ENCODE peak calls at places on chromosomes 16 and 17, in seven cellular contexts. Q is dorsolateral prefrontal cortex; W is small intestine; O is fibroblast of lung; X is naive thymus-derived CD4-positive, alpha-beta T cell; M is PC-9; B is GM06990. C is an unnamed sample.

GRCh38 chr16:88130016-88130415 is 178.8 kb downstream of the BANP start:
- DNase-seq in Q (no peak), W (no peak), O (no peak), X (no peak), M (no peak), B (no peak), C (no peak)

GRCh38 chr17:14737984-14738651 is 437.2 kb downstream of the HS3ST3B1 start:
- DNase-seq in Q (no peak), W (no peak), O (peak; percentile 82), X (no peak), M (peak; percentile 87), B (no peak), C (no peak)

GRCh38 chr17:57424777-57425188 is 168.5 kb downstream of the MSI2 start:
- DNase-seq in Q (no peak), W (peak; percentile 78), O (peak; percentile 35), X (no peak), M (no peak), B (no peak), C (no peak)

GRCh38 chr17:51128089-51128488 is 7.4 kb upstream of the SPAG9 start:
- DNase-seq in Q (no peak), W (no peak), O (no peak), X (no peak), M (no peak), B (no peak), C (no peak)

GRCh38 chr16:77679901-77680300 is 42.4 kb upstream of the NUDT7 start:
- DNase-seq in Q (no peak), W (no peak), O (no peak), X (no peak), M (no peak), B (peak; percentile 15), C (no peak)

GRCh38 chr17:70905796-70906195 is 736.5 kb downstream of the KCNJ2 start:
- DNase-seq in Q (no peak), W (no peak), O (peak; percentile 100), X (no peak), M (no peak), B (no peak), C (no peak)

GRCh38 chr17:680554-680953 is 34.1 kb downstream of the VPS53 start:
- DNase-seq in Q (no peak), W (no peak), O (no peak), X (no peak), M (no peak), B (no peak), C (no peak)

GRCh38 chr17:77011173-77012011 is 129.4 kb upstream of the SEC14L1 start:
- DNase-seq in Q (no peak), W (peak; percentile 40), O (peak; percentile 16), X (peak; percentile 27), M (no peak), B (no peak), C (no peak)

GRCh38 chr17:75205793-75206163 is 299 bp downstream of the NUP85 start:
- DNase-seq in Q (no peak), W (no peak), O (no peak), X (no peak), M (no peak), B (no peak), C (no peak)

GRCh38 chr16:83651871-83652270 is 155.9 kb upstream of the HSBP1 start:
- DNase-seq in Q (no peak), W (no peak), O (no peak), X (no peak), M (no peak), B (no peak), C (no peak)

GRCh38 chr16:83653785-83654184 is 154.0 kb upstream of the HSBP1 start:
- DNase-seq in Q (no peak), W (no peak), O (peak; percentile 53), X (no peak), M (no peak), B (no peak), C (no peak)

GRCh38 chr16:83652898-83653297 is 154.9 kb upstream of the HSBP1 start:
- DNase-seq in Q (no peak), W (no peak), O (no peak), X (no peak), M (no peak), B (no peak), C (no peak)

DNA sequence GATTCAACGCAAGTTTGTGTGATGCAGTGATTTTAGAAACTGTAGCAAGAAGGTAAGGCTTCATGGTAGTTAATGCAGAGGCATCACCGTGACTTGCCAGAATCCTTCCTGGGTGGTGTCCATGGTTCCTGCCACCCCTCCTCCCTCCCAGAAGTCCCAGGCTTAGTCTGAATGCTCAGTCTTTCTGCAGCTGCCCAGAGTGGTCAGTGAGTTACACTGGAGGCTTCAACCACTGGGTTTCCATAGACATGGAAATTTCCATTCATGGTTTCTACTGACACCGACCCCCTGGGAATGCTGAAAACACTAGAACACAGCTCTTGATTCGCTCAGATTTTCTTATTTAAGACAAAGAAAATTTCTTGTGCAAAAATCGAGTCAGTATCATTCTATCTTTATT is 159.4 kb upstream of the HSBP1 start:
- DNase-seq in Q (no peak), W (no peak), O (no peak), X (no peak), M (no peak), B (no peak), C (no peak)
- H3K27me3 ChIP-seq in Q (no peaks in the 10 kb centered on the region), W (no peaks in the 10 kb centered on the region), O (no peaks in the 10 kb centered on the region), X (no peaks in the 10 kb centered on the region), M (peaks cover 19% of the 10 kb centered on the region), B (no peaks in the 10 kb centered on the region), C (no peaks in the 10 kb centered on the region)

GRCh38 chr16:31008154-31008950 is 2.1 kb downstream of the STX1B start:
- DNase-seq in Q (no peak), W (no peak), O (peak; percentile 94), X (no peak), M (no peak), B (no peak), C (no peak)

GRCh38 chr16:31009894-31010293 is 544 bp downstream of the STX1B start:
- DNase-seq in Q (no peak), W (no peak), O (no peak), X (no peak), M (no peak), B (no peak), C (no peak)

GRCh38 chr16:31007684-31008083 is 2.8 kb downstream of the STX1B start:
- DNase-seq in Q (no peak), W (no peak), O (no peak), X (no peak), M (no peak), B (no peak), C (no peak)

GRCh38 chr16:31010539-31010938 is at the start of gene STX1B:
- DNase-seq in Q (peak; percentile 96), W (no peak), O (peak; percentile 47), X (peak; percentile 49), M (no peak), B (no peak), C (peak; percentile 24)

DNA sequence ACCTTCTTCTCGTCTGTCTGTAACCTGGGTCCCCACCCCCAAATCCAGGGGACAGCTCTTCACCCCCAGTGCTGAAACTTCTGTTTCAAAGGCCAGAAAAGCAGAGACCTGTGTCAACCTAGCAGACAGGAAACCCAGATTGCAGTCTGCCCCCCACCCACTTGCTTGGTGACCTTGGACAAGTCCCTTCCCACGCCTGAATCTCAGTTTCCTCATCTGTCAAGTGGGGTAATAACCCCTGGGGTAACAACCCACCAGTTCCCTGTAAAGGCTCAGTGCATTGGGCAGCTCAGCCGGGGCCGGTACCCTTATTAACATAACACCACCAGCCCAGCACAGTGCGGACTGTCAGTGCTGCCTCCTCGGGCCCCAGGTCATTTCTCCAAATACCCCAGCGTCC is 1.3 kb downstream of the STX1B start:
- DNase-seq in Q (no peak), W (no peak), O (no peak), X (no peak), M (no peak), B (no peak), C (no peak)
- H3K27me3 ChIP-seq in Q (no peaks in the 10 kb centered on the region), W (peaks cover 9% of the 10 kb centered on the region), O (peaks cover 7% of the 10 kb centered on the region), X (no peaks in the 10 kb centered on the region), M (peaks cover 20% of the 10 kb centered on the region), B (peaks cover 5% of the 10 kb centered on the region), C (peaks cover 10% of the 10 kb centered on the region)

GRCh38 chr17:72504783-72505182 is 384.0 kb downstream of the SOX9 start:
- DNase-seq in Q (no peak), W (no peak), O (no peak), X (no peak), M (no peak), B (no peak), C (no peak)

GRCh38 chr17:72502111-72502939 is 381.5 kb downstream of the SOX9 start:
- DNase-seq in Q (peak; percentile 17), W (peak; percentile 38), O (peak; percentile 84), X (no peak), M (no peak), B (no peak), C (no peak)

GRCh38 chr17:72501404-72502110 is 380.7 kb downstream of the SOX9 start:
- DNase-seq in Q (peak; percentile 48), W (no peak), O (peak; percentile 20), X (no peak), M (no peak), B (no peak), C (no peak)

GRCh38 chr17:72502940-72503341 is 382.1 kb downstream of the SOX9 start:
- DNase-seq in Q (no peak), W (no peak), O (no peak), X (no peak), M (no peak), B (no peak), C (no peak)

DNA sequence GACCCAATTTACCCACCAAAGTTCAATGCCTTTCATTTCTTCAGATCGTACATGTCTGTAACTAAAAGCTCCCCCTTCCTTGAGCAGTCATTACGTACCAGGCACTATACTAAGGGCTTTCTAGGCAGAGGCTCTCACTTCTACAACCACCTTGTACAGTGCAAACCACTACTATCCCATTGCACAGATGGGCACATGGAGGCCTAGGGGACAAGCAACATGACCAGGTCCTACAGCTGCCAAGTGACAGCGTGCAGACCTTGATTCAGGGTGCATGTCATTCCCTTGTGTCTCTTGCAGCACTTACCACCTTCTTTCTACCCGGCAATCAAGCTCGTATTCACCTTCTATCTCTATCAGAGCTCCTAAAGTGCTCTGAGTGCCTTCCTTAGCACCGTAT is 382.7 kb downstream of the SOX9 start:
- DNase-seq in Q (no peak), W (no peak), O (no peak), X (no peak), M (no peak), B (no peak), C (no peak)
- H3K27me3 ChIP-seq in Q (peaks cover 7% of the 10 kb centered on the region), W (no peaks in the 10 kb centered on the region), O (no peaks in the 10 kb centered on the region), X (no peaks in the 10 kb centered on the region), M (no peaks in the 10 kb centered on the region), B (no peaks in the 10 kb centered on the region), C (no peaks in the 10 kb centered on the region)

GRCh38 chr17:8204761-8205555 is 5.4 kb downstream of the AURKB start:
- DNase-seq in Q (no peak), W (no peak), O (no peak), X (no peak), M (no peak), B (no peak), C (no peak)

GRCh38 chr17:8210761-8211458 is 535 bp upstream of the AURKB start:
- DNase-seq in Q (no peak), W (no peak), O (no peak), X (no peak), M (no peak), B (no peak), C (no peak)

GRCh38 chr17:8209909-8210760 is at the start of gene AURKB:
- DNase-seq in Q (peak; percentile 91), W (peak; percentile 98), O (peak; percentile 94), X (peak; percentile 89), M (peak; percentile 84), B (peak; percentile 90), C (peak; percentile 95)

DNA sequence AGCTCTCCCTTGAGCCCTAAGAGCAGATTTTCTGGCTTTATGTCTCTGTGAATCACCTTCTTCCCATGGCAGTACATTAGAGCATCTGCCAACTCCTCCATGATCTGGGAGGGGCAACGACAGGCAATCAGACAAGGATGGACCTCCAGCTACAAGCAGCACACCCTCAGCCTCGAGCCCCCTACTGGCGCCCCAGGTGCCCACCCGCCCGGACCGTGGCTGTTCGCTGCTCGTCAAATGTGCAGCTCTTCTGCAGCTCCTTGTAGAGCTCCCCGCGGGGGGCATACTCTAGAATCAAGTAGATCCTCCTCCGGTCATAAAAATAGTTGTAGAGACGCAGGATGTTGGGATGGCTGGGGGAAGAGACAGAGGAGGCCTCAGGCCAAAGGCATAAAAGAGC is 3.8 kb downstream of the AURKB start:
- DNase-seq in Q (no peak), W (no peak), O (no peak), X (no peak), M (no peak), B (no peak), C (no peak)
- H3K27me3 ChIP-seq in Q (no peaks in the 10 kb centered on the region), W (no peaks in the 10 kb centered on the region), O (no peaks in the 10 kb centered on the region), X (no peaks in the 10 kb centered on the region), M (no peaks in the 10 kb centered on the region), B (no peaks in the 10 kb centered on the region), C (no peaks in the 10 kb centered on the region)